ENCODE peak calls at places on chromosomes 5 and 9, in four cellular contexts. L, Q, F and G are unnamed samples.

GRCh38 chr5:179778591-179778990 is 15.2 kb upstream of the LTC4S start:
- DNase-seq in L (no peak), Q (no peak), F (no peak), G (no peak)

GRCh38 chr5:45038366-45038987 is 229.7 kb downstream of the MRPS30 start:
- DNase-seq in L (peak; percentile 58), Q (peak; percentile 75), F (no peak), G (no peak)

GRCh38 chr5:78908173-78908901 is 76.8 kb downstream of the ARSB start:
- DNase-seq in L (peak; percentile 84), Q (peak; percentile 87), F (peak; percentile 65), G (no peak)

GRCh38 chr5:161165998-161166660 is 314.1 kb upstream of the ATP10B start:
- DNase-seq in L (no peak), Q (no peak), F (no peak), G (no peak)

GRCh38 chr5:27708579-27708978 is 670.2 kb upstream of the CDH9 start:
- DNase-seq in L (no peak), Q (no peak), F (no peak), G (no peak)

GRCh38 chr5:168334161-168335094 is 43.0 kb downstream of the WWC1 start:
- DNase-seq in L (peak; percentile 88), Q (no peak), F (no peak), G (no peak)

GRCh38 chr9:107615325-107615724 is 125.8 kb upstream of the KLF4 start:
- DNase-seq in L (no peak), Q (no peak), F (no peak), G (no peak)

GRCh38 chr9:127940598-127940997 is 2.9 kb upstream of the DPM2 start:
- DNase-seq in L (no peak), Q (no peak), F (no peak), G (no peak)

GRCh38 chr9:37300620-37301368 is 121.7 kb upstream of the GRHPR start:
- DNase-seq in L (no peak), Q (no peak), F (no peak), G (no peak)

GRCh38 chr9:88312517-88313103 is 75.6 kb upstream of the SPIN1 start:
- DNase-seq in L (no peak), Q (no peak), F (no peak), G (no peak)

GRCh38 chr5:135493406-135494180 is 41.4 kb upstream of the TIFAB start:
- DNase-seq in L (peak; percentile 54), Q (no peak), F (no peak), G (no peak)

GRCh38 chr9:134644715-134645606 is 3.4 kb downstream of the COL5A1 start:
- DNase-seq in L (peak; percentile 48), Q (peak; percentile 93), F (peak; percentile 39), G (peak; percentile 96)

GRCh38 chr9:372143-372542 is 157.5 kb downstream of the DOCK8 start:
- DNase-seq in L (no peak), Q (no peak), F (no peak), G (no peak)

GRCh38 chr5:2746642-2747041 is 4.8 kb downstream of the IRX2 start:
- DNase-seq in L (no peak), Q (no peak), F (no peak), G (peak; percentile 53)

GRCh38 chr5:2747372-2748179 is 3.9 kb downstream of the IRX2 start:
- DNase-seq in L (no peak), Q (no peak), F (no peak), G (peak; percentile 31)

GRCh38 chr5:2742921-2743679 is 8.4 kb downstream of the IRX2 start:
- DNase-seq in L (peak; percentile 61), Q (no peak), F (no peak), G (no peak)

GRCh38 chr5:2741946-2742345 is 9.5 kb downstream of the IRX2 start:
- DNase-seq in L (no peak), Q (no peak), F (no peak), G (no peak)

GRCh38 chr5:2744485-2744884 is 7.0 kb downstream of the IRX2 start:
- DNase-seq in L (no peak), Q (no peak), F (no peak), G (no peak)
- H3K36me3 ChIP-seq in L (no peaks in the 10 kb centered on the region), Q (no peaks in the 10 kb centered on the region), F (no peaks in the 10 kb centered on the region), G (no peaks in the 10 kb centered on the region)

DNA sequence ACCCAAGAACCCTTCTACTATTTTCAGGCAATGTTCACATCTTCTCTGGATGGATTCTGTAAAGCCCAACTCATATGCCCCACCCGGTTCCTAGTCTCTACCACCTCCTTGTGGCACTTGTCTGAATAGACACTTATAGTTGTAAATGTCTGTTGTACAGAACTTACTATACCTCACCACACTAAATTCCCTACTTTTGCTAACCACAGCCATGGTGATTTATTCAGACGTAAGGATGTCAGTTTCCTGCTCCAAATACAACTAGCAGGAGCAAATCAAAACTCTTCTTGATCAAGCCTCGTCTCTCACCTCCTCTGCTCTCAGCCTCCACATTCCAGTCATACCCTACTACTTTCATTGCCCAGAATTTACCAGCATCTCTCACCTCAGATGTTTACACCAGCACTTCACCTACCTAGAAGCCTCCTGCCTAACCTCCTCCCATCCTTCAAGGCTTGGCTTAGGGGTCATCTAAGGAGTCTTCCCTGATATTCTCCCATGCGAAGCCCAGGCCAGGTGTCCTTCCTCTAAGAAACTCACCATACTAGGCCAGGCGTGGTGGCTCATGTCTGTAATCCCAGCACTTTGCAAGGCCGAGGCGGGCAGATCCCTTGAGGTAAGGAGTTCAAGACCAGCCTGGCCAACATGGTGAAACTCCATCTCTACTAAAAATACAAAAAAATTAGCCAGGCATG is 75.5 kb downstream of the MAPKAP1 start:
- DNase-seq in L (peak; percentile 59), Q (peak; percentile 58), F (no peak), G (no peak)
- TF ChIP-seq CTCF in L (peak; percentile 64), Q (peak; percentile 73), F (peak; percentile 42), G (peak; percentile 52)

GRCh38 chr9:122226758-122227575 is 1.8 kb downstream of the LHX6 start:
- DNase-seq in L (peak; percentile 84), Q (no peak), F (no peak), G (no peak)

GRCh38 chr9:122226142-122226757 is 2.5 kb downstream of the LHX6 start:
- DNase-seq in L (peak; percentile 56), Q (no peak), F (no peak), G (no peak)

GRCh38 chr9:122228906-122229837 is at the start of gene LHX6:
- DNase-seq in L (peak; percentile 61), Q (no peak), F (no peak), G (no peak)

GRCh38 chr9:122227576-122227903 is 1.2 kb downstream of the LHX6 start:
- DNase-seq in L (no peak), Q (no peak), F (no peak), G (no peak)

DNA sequence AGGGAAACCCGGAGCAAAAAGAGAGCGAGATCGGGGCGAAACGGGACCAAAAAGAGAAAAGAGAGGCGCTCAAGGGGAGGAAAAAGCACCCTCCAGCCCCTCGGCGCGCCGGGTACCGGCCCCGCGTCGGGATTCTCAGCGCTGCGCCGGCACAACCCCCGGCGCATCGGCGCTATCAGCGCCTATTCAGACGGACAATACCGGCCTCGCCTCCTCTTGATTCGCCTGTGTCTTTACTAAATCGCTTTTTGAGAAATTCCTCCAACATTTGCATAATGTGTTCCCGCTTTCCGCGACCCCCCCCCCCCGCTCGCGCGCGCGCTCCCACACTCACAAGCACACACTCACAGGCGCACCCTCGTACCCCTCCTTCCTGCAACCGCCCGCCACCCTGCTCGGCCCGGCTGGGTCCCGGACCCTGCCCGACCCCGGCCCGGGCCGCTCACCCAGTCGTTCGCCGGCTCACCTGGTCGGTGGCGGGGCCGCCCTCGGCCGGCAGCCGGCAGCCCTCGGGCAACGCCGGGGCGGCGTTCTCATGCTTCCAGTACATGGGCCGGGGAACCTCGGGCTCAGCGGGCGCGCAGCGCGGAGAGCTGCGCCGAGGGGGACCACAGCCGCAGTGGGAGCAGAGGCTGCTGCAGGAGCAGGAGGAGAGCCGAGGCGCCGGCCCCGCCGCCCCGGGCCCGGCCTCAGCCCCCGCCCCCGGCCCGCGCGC is 409 bp downstream of the LHX6 start:
- DNase-seq in L (peak; percentile 68), Q (no peak), F (no peak), G (no peak)
- H3K27me3 ChIP-seq in L (peaks cover 100% of the 10 kb centered on the region), Q (peaks cover 97% of the 10 kb centered on the region), F (peaks cover 29% of the 10 kb centered on the region), G (no peaks in the 10 kb centered on the region)

GRCh38 chr9:136431782-136432350 is 7.8 kb downstream of the INPP5E start:
- DNase-seq in L (no peak), Q (no peak), F (no peak), G (no peak)
- H3K36me3 ChIP-seq in L (no peaks in the 10 kb centered on the region), Q (peaks cover 29% of the 10 kb centered on the region), F (peaks cover 86% of the 10 kb centered on the region), G (peaks cover 74% of the 10 kb centered on the region)

GRCh38 chr5:4022991-4023390 is 427.4 kb downstream of the IRX1 start:
- DNase-seq in L (no peak), Q (no peak), F (no peak), G (no peak)
- TF ChIP-seq CTCF in L (no peak), Q (no peak), F (no peak), G (no peak)

GRCh38 chr9:98599566-98599965 is 109.2 kb downstream of the GABBR2 start:
- DNase-seq in L (no peak), Q (no peak), F (no peak), G (no peak)

GRCh38 chr9:98597372-98597771 is 111.4 kb downstream of the GABBR2 start:
- DNase-seq in L (no peak), Q (no peak), F (no peak), G (no peak)

GRCh38 chr9:98596486-98596885 is 112.2 kb downstream of the GABBR2 start:
- DNase-seq in L (no peak), Q (no peak), F (no peak), G (no peak)

GRCh38 chr9:98600631-98601030 is 108.1 kb downstream of the GABBR2 start:
- DNase-seq in L (no peak), Q (no peak), F (no peak), G (no peak)

GRCh38 chr9:98598861-98599260 is 109.9 kb downstream of the GABBR2 start:
- DNase-seq in L (no peak), Q (no peak), F (no peak), G (no peak)
- H3K27me3 ChIP-seq in L (no peaks in the 10 kb centered on the region), Q (peaks cover 12% of the 10 kb centered on the region), F (no peaks in the 10 kb centered on the region), G (no peaks in the 10 kb centered on the region)